ENCODE peak calls at places on chromosome 15, in eight cellular contexts. O is heart left ventricle, W is cardiac muscle cell, S is BE2C, E is astrocyte of the spinal cord, D is choroid plexus epithelial cell, R is IMR-90, F is fibroblast of the aortic adventitia. J is an unnamed sample.

GRCh38 chr15:36029606-36030005 is 483.6 kb upstream of the DPH6 start:
- DNase-seq in O (no peak), W (peak), S (no peak), E (peak), D (peak), R (peak), F (peak), J (peak)

GRCh38 chr15:59051867-59052861 is 52.8 kb upstream of the CCNB2 start:
- DNase-seq in O (no peak), W (no peak), S (no peak), E (no peak), D (no peak), R (no peak), F (no peak), J (no peak)

GRCh38 chr15:69807752-69808151 is 290.0 kb downstream of the TLE3 start:
- DNase-seq in O (peak), W (peak), S (no peak), E (peak), D (peak), R (peak), F (no peak), J (peak)

GRCh38 chr15:71716990-71717389 is 93.4 kb upstream of the NR2E3 start:
- DNase-seq in O (no peak), W (peak), S (no peak), E (peak), D (peak), R (peak), F (peak), J (peak)

GRCh38 chr15:52567886-52568568 is 803 bp downstream of the ARPP19 start:
- DNase-seq in O (no peak), W (no peak), S (peak), E (no peak), D (peak), R (peak), F (peak), J (peak)

GRCh38 chr15:63080638-63081250 is 38.2 kb downstream of the TPM1 start:
- DNase-seq in O (no peak), W (no peak), S (no peak), E (no peak), D (no peak), R (no peak), F (no peak), J (no peak)

GRCh38 chr15:78365931-78366330 is 25.8 kb downstream of the CRABP1 start:
- DNase-seq in O (peak), W (peak), S (no peak), E (no peak), D (no peak), R (no peak), F (no peak), J (no peak)

GRCh38 chr15:28889346-28889745 is 3.6 kb downstream of the APBA2 start:
- DNase-seq in O (no peak), W (no peak), S (no peak), E (no peak), D (no peak), R (no peak), F (no peak), J (no peak)

GRCh38 chr15:48119277-48119676 is 1.5 kb upstream of the SLC24A5 start:
- DNase-seq in O (no peak), W (no peak), S (no peak), E (no peak), D (no peak), R (no peak), F (no peak), J (no peak)

GRCh38 chr15:43255376-43255775 is 11.4 kb downstream of the TGM5 start:
- DNase-seq in O (no peak), W (no peak), S (no peak), E (no peak), D (no peak), R (no peak), F (no peak), J (no peak)

GRCh38 chr15:76153241-76154197 is 93.7 kb downstream of the TMEM266 start:
- DNase-seq in O (no peak), W (no peak), S (no peak), E (no peak), D (no peak), R (no peak), F (no peak), J (no peak)

GRCh38 chr15:79849789-79850188 is 47.0 kb downstream of the MTHFS start:
- DNase-seq in O (no peak), W (peak), S (peak), E (peak), D (peak), R (peak), F (peak), J (peak)

GRCh38 chr15:98177950-98178848 is 217.7 kb downstream of the ARRDC4 start:
- DNase-seq in O (peak), W (peak), S (peak), E (peak), D (peak), R (peak), F (peak), J (peak)

GRCh38 chr15:95765161-95765560 is 565.3 kb upstream of the NR2F2 start:
- DNase-seq in O (no peak), W (no peak), S (no peak), E (no peak), D (no peak), R (no peak), F (no peak), J (no peak)

GRCh38 chr15:66595937-66596545 is 30.2 kb upstream of the LCTL start:
- DNase-seq in O (no peak), W (no peak), S (no peak), E (peak), D (peak), R (peak), F (no peak), J (no peak)

GRCh38 chr15:32096211-32096610 is 65.9 kb downstream of the CHRNA7 start:
- DNase-seq in O (no peak), W (no peak), S (no peak), E (no peak), D (no peak), R (no peak), F (no peak), J (no peak)

GRCh38 chr15:52496776-52497470 is 31.8 kb downstream of the MYO5A start:
- DNase-seq in O (no peak), W (no peak), S (no peak), E (peak), D (no peak), R (peak), F (peak), J (no peak)

GRCh38 chr15:34360298-34360697 is 6.7 kb downstream of the LPCAT4 start:
- DNase-seq in O (no peak), W (no peak), S (no peak), E (no peak), D (no peak), R (no peak), F (no peak), J (no peak)

GRCh38 chr15:63157891-63158431 is 684 bp upstream of the RPS27L start:
- DNase-seq in O (peak), W (peak), S (peak), E (peak), D (peak), R (peak), F (peak), J (peak)

GRCh38 chr15:42056934-42057743 is 36.3 kb upstream of the PLA2G4E start:
- DNase-seq in O (peak), W (peak), S (peak), E (peak), D (peak), R (peak), F (peak), J (peak)
- TF ChIP-seq CTCF in O (peak), W (peak), S (peak), E (peak), D (peak), R (peak), F (peak), J (peak)

GRCh38 chr15:46280753-46281521 is 646.1 kb downstream of the SQOR start:
- DNase-seq in O (no peak), W (no peak), S (peak), E (no peak), D (no peak), R (no peak), F (no peak), J (no peak)
- TF ChIP-seq CTCF in O (no peak), W (no peak), S (peak), E (no peak), D (no peak), R (peak), F (no peak), J (no peak)

DNA sequence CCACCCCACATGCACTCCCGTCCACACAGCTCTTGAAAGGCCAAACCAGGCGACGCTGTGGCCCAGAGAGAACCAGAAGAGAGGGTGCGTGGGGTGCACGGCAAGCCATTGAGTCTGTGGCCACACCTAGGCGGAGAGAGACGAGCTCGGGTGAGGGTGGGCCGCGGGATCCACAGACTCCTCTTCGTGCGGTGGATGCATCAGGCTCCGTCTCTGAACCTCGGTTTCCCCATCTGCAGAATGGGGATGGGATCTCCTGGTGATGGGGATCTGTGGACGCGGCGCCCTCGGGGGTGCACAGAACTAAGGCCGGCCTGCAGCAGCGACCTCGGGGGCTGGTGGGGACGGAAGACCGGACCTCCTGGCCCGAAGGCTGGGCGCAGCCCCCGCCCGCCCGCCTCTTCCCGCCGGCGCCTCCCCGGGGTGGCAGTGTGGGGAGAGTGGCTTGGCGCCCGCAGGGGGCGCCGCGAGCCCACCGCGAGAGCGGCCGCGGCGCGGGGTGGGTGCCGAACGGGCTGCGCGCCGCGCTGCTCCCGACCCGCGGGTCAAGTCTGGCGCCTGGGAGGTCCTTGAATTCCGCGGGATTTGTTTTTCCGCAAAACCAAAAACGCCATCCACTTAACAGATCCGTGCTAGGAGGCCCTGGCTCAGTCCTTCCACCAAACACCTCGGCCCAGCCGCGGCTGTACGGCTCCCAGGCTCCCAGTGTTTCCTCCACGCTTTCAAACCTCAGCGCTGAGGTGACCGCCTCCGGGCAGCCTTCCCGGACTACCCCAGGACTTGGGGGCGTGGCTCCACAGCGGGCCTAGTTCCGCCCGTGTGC is 13.2 kb upstream of the ADPGK start:
- DNase-seq in O (peak), W (peak), S (peak), E (peak), D (peak), R (peak), F (peak), J (peak)
- TF ChIP-seq CTCF in O (peak), W (peak), S (peak), E (peak), D (no peak), R (peak), F (peak), J (peak)

GRCh38 chr15:81336568-81336967 is 12.6 kb upstream of the STARD5 start:
- DNase-seq in O (no peak), W (peak), S (no peak), E (peak), D (peak), R (peak), F (peak), J (peak)
- TF ChIP-seq CTCF in O (peak), W (peak), S (peak), E (peak), D (peak), R (peak), F (peak), J (peak)

GRCh38 chr15:87672309-87672897 is 584.1 kb downstream of the NTRK3 start:
- DNase-seq in O (no peak), W (peak), S (peak), E (peak), D (peak), R (peak), F (peak), J (peak)
- TF ChIP-seq CTCF in O (peak), W (peak), S (peak), E (peak), D (peak), R (peak), F (peak), J (peak)

DNA sequence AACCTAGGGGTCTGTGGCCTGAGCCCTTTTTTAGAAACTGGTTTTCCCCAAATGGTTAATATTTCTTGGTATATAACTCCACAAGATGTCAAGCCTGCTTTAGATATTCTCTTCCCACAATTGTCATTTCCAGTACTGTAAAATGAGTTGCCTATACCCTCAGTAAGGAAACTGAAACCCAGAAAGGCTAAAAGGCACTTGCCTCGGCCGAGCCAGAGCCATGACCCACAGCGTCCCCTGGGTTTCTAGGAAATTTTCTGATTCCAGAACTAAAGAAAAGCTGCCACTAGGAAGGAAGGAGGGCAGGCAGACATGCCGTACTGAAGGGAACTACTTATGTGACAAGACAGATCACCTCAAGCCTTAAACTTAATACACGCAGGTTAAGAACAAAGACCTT is 59.1 kb downstream of the ATP8B4 start:
- DNase-seq in O (no peak), W (no peak), S (no peak), E (no peak), D (no peak), R (no peak), F (no peak), J (no peak)
- TF ChIP-seq CTCF in O (no peak), W (no peak), S (no peak), E (no peak), D (no peak), R (no peak), F (no peak), J (no peak)

GRCh38 chr15:88610756-88611231 is 10.3 kb upstream of the AEN start:
- DNase-seq in O (no peak), W (no peak), S (no peak), E (no peak), D (no peak), R (peak), F (no peak), J (no peak)
- TF ChIP-seq CTCF in O (no peak), W (peak), S (peak), E (peak), D (peak), R (peak), F (no peak), J (no peak)

GRCh38 chr15:85671156-85671555 is 123.6 kb downstream of the KLHL25 start:
- DNase-seq in O (no peak), W (no peak), S (no peak), E (no peak), D (peak), R (no peak), F (no peak), J (no peak)
- TF ChIP-seq CTCF in O (no peak), W (no peak), S (no peak), E (no peak), D (no peak), R (no peak), F (no peak), J (no peak)